ENCODE peak calls at places on chromosomes 4 and X, in eight cellular contexts. F is activated T-cell treated with anti-CD3 and anti-CD28 coated beads, Interleukin-2, amount 50 U/mL, for 48 hours; S is sciatic nerve; L is EL; K is activated CD4-positive, alpha-beta T cell treated with anti-CD3 and anti-CD28 coated beads, Interleukin-2, amount 10 ng/mL, durations not matched to agents 7 days and 5 days; V is NAMALWA; G is H54; N is lower leg skin. Y is an unnamed sample.

GRCh38 chrX:17596051-17596450 is 141.2 kb upstream of the SCML1 start:
- DNase-seq in F (no peak), S (no peak), L (peak), K (no peak), V (no peak), G (no peak), N (no peak), Y (no peak)

GRCh38 chr4:66160606-66161005 is 490.3 kb upstream of the EPHA5 start:
- DNase-seq in F (no peak), S (no peak), L (peak), K (no peak), V (no peak), G (no peak), N (no peak), Y (no peak)

GRCh38 chr4:9765091-9765490 is 16.3 kb upstream of the DRD5 start:
- DNase-seq in F (peak), S (no peak), L (no peak), K (no peak), V (peak), G (no peak), N (peak), Y (peak)

GRCh38 chr4:169151671-169152070 is 119.1 kb downstream of the SH3RF1 start:
- DNase-seq in F (no peak), S (no peak), L (peak), K (no peak), V (no peak), G (no peak), N (no peak), Y (no peak)

GRCh38 chr4:151227731-151228130 is 49.2 kb upstream of the PRSS48 start:
- DNase-seq in F (no peak), S (peak), L (peak), K (no peak), V (no peak), G (peak), N (no peak), Y (no peak)

GRCh38 chrX:102115748-102116147 is 9.7 kb upstream of the TCEAL2 start:
- DNase-seq in F (no peak), S (no peak), L (no peak), K (no peak), V (no peak), G (no peak), N (no peak), Y (no peak)

GRCh38 chrX:44462851-44463250 is 79.8 kb downstream of the FUNDC1 start:
- DNase-seq in F (no peak), S (no peak), L (peak), K (no peak), V (no peak), G (no peak), N (no peak), Y (no peak)

GRCh38 chr4:189792819-189793618 is 147.7 kb upstream of the FRG1 start:
- DNase-seq in F (peak), S (peak), L (peak), K (peak), V (peak), G (peak), N (peak), Y (peak)

GRCh38 chrX:129323115-129323514 is 200.2 kb downstream of the SMARCA1 start:
- DNase-seq in F (no peak), S (no peak), L (no peak), K (no peak), V (no peak), G (no peak), N (no peak), Y (no peak)

GRCh38 chrX:111652719-111653118 is 28.3 kb upstream of the ALG13 start:
- DNase-seq in F (no peak), S (no peak), L (no peak), K (no peak), V (no peak), G (no peak), N (no peak), Y (no peak)

GRCh38 chr4:150033937-150034336 is 44.3 kb upstream of the DCLK2 start:
- DNase-seq in F (no peak), S (no peak), L (peak), K (no peak), V (no peak), G (no peak), N (no peak), Y (no peak)

GRCh38 chr4:107255114-107255513 is 219.0 kb upstream of the DKK2 start:
- DNase-seq in F (no peak), S (no peak), L (peak), K (no peak), V (no peak), G (no peak), N (no peak), Y (no peak)

GRCh38 chr4:18075823-18076433 is 54.4 kb upstream of the LCORL start:
- DNase-seq in F (peak), S (no peak), L (peak), K (peak), V (peak), G (peak), N (no peak), Y (peak)

GRCh38 chrX:19670321-19670750 is 155.0 kb upstream of the MAP3K15 start:
- DNase-seq in F (no peak), S (no peak), L (peak), K (no peak), V (no peak), G (no peak), N (no peak), Y (no peak)

GRCh38 chr4:151226004-151226932 is 50.7 kb upstream of the PRSS48 start:
- DNase-seq in F (no peak), S (no peak), L (peak), K (no peak), V (no peak), G (peak), N (no peak), Y (no peak)

GRCh38 chrX:134476284-134476683 is 16.3 kb downstream of the HPRT1 start:
- DNase-seq in F (no peak), S (no peak), L (no peak), K (no peak), V (no peak), G (no peak), N (no peak), Y (no peak)

GRCh38 chr4:8370835-8371234 is 69.7 kb downstream of the ACOX3 start:
- DNase-seq in F (no peak), S (no peak), L (no peak), K (no peak), V (no peak), G (no peak), N (no peak), Y (no peak)

GRCh38 chr4:128517739-128518510 is 230.3 kb upstream of the PGRMC2 start:
- DNase-seq in F (no peak), S (no peak), L (peak), K (no peak), V (peak), G (peak), N (peak), Y (peak)

GRCh38 chr4:40214038-40214437 is 17.2 kb downstream of the RHOH start:
- DNase-seq in F (no peak), S (no peak), L (no peak), K (peak), V (no peak), G (no peak), N (no peak), Y (no peak)

GRCh38 chr4:92012899-92013867 is 290.6 kb upstream of the GRID2 start:
- DNase-seq in F (no peak), S (no peak), L (no peak), K (no peak), V (no peak), G (no peak), N (no peak), Y (no peak)

GRCh38 chr4:101708640-101709039 is 81.9 kb upstream of the BANK1 start:
- DNase-seq in F (no peak), S (no peak), L (no peak), K (no peak), V (no peak), G (no peak), N (no peak), Y (no peak)